ENCODE peak calls at places on chromosomes 1 and 21, in five cellular contexts. G, H, M, K and W are unnamed samples. For H3K4me1, the result is how much of the 10 kb centered on the place peaks cover.

GRCh38 chr1:216502528-216503162 is 79.4 kb upstream of the USH2A start:
- DNase-seq in M (no peak), K (no peak), H (no peak), G (no peak), W (no peak)

GRCh38 chr21:39579734-39580332 is 32.9 kb upstream of the B3GALT5 start:
- DNase-seq in M (no peak), G (no peak), K (no peak), H (no peak), W (no peak)

GRCh38 chr1:65011983-65012382 is 45.6 kb upstream of the JAK1 start:
- DNase-seq in K (no peak), H (no peak), G (no peak), M (no peak), W (no peak)

GRCh38 chr1:93332368-93332767 is 13.3 kb upstream of the DR1 start:
- DNase-seq in G (no peak), M (no peak), H (no peak), K (no peak), W (no peak)

GRCh38 chr1:17605582-17606344 is 66.3 kb downstream of the ARHGEF10L start:
- DNase-seq in H (no peak), K (peak), G (no peak), M (no peak), W (no peak)

GRCh38 chr21:15850645-15851044 is 120.9 kb downstream of the USP25 start:
- DNase-seq in M (no peak), K (no peak), H (no peak), G (no peak), W (no peak)

GRCh38 chr1:100353073-100353801 is 931 bp downstream of the CDC14A start:
- DNase-seq in M (no peak), G (peak), K (no peak), H (no peak), W (peak)

GRCh38 chr1:64755356-64755755 is 10.5 kb downstream of the RAVER2 start:
- DNase-seq in G (no peak), K (no peak), H (no peak), M (no peak), W (no peak)

GRCh38 chr1:41498809-41499208 is 14.3 kb upstream of the EDN2 start:
- DNase-seq in G (no peak), H (peak), M (peak), K (no peak), W (no peak)

GRCh38 chr21:30831194-30831765 is 1.7 kb upstream of the KRTAP7-1 start:
- DNase-seq in H (no peak), K (no peak), G (no peak), M (no peak), W (no peak)

GRCh38 chr1:89939059-89939570 is 55.8 kb upstream of the ZNF326 start:
- DNase-seq in G (no peak), K (no peak), H (no peak), M (no peak), W (no peak)

GRCh38 chr1:26363549-26364448 is 8.8 kb downstream of the ZNF683 start:
- DNase-seq in K (peak), G (peak), H (peak), M (peak), W (no peak)

GRCh38 chr1:33319949-33320618 is 814 bp downstream of the A3GALT2 start:
- DNase-seq in K (no peak), M (no peak), H (no peak), G (peak), W (no peak)

GRCh38 chr1:84541679-84542078 is 32.6 kb downstream of the CTBS start:
- DNase-seq in M (no peak), G (no peak), K (no peak), H (no peak), W (no peak)

GRCh38 chr1:209645574-209646452 is 6.4 kb downstream of the LAMB3 start:
- DNase-seq in M (no peak), G (no peak), K (no peak), H (no peak), W (no peak)
- H3K4me1 ChIP-seq in M (half or more), G (under half), K (under half), H (half or more), W (half or more)

DNA sequence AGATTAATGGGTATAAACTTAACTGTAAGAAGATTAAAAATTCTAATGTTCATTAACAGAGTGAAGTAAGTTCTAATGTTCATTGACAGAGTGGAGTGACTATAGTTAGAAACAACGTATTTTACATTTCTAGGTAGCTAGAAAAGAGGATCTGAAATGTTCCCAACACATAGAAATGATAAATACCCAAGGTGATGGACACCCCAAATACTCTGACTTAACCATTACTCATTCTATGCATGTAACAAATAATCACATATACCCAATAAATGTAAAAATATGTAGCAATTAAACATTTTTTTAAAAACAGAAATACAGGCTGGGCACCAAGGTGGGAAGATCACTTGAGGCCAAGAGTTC is 62.1 kb downstream of the ABL2 start:
- DNase-seq in G (no peak), K (no peak), H (no peak), M (no peak), W (no peak)
- H3K27ac ChIP-seq in G (no peak), K (no peak), H (no peak), M (no peak), W (no peak)

GRCh38 chr1:235867903-235868469 is 1.3 kb upstream of the LYST start:
- DNase-seq in G (no peak), K (no peak), H (no peak), M (no peak), W (no peak)

GRCh38 chr1:235865565-235866206 is 1.0 kb downstream of the LYST start:
- DNase-seq in G (no peak), K (no peak), M (no peak), H (no peak), W (no peak)

GRCh38 chr1:235866913-235867850 is 476 bp upstream of the LYST start:
- DNase-seq in G (peak), K (peak), H (peak), M (peak), W (peak)

GRCh38 chr1:235864965-235865525 is 1.7 kb downstream of the LYST start:
- DNase-seq in M (no peak), G (no peak), K (no peak), H (no peak), W (no peak)

DNA sequence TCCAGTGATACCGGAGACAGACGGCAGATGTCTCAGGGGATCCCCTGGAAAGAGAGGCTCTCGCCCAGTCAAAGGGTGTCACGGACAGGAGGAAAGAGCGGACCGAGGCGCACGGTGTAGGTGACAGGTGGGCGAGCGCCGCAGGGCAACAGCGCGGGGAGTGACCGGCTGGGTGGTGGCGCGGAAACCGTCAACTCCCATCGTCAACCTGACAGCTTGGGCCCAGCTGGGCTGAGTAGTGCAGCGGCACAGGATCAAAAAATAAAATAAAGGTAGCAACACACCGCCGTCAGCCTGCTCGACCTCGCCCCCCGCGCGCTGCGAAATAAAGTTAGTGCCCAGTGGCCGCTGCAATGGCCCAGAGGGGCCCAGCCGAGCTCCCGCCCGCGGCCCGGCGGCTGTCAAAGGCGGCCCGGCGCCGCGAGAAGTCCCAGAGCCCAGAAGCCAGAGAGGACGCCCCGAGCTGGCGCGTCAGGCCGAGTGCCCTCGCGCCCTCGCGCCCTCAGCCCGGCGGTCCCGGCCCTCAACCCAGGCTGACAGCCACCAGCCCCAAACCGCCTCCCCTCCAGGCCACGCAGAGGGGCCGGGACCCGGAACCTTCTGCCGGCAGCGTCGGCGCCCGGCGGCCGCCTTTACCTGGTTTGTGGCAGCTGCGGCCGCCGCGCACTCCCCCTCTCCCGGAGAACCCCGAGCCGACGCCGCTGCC is at the start of gene LYST:
- DNase-seq in H (peak), M (peak), K (peak), G (peak), W (no peak)
- TF ChIP-seq POLR2A in H (peak), M (no peak), K (no peak), G (no peak), W (no peak)

GRCh38 chr1:12408662-12409061 is 178.8 kb downstream of the VPS13D start:
- DNase-seq in G (no peak), M (no peak), K (no peak), H (no peak), W (no peak)

GRCh38 chr1:12407962-12408288 is 178.1 kb downstream of the VPS13D start:
- DNase-seq in G (no peak), H (no peak), K (no peak), M (no peak), W (no peak)

GRCh38 chr1:12406218-12407021 is 176.6 kb downstream of the VPS13D start:
- DNase-seq in K (no peak), G (no peak), M (no peak), H (no peak), W (no peak)

GRCh38 chr1:12405325-12406217 is 175.7 kb downstream of the VPS13D start:
- DNase-seq in G (no peak), H (no peak), K (no peak), M (no peak), W (no peak)

DNA sequence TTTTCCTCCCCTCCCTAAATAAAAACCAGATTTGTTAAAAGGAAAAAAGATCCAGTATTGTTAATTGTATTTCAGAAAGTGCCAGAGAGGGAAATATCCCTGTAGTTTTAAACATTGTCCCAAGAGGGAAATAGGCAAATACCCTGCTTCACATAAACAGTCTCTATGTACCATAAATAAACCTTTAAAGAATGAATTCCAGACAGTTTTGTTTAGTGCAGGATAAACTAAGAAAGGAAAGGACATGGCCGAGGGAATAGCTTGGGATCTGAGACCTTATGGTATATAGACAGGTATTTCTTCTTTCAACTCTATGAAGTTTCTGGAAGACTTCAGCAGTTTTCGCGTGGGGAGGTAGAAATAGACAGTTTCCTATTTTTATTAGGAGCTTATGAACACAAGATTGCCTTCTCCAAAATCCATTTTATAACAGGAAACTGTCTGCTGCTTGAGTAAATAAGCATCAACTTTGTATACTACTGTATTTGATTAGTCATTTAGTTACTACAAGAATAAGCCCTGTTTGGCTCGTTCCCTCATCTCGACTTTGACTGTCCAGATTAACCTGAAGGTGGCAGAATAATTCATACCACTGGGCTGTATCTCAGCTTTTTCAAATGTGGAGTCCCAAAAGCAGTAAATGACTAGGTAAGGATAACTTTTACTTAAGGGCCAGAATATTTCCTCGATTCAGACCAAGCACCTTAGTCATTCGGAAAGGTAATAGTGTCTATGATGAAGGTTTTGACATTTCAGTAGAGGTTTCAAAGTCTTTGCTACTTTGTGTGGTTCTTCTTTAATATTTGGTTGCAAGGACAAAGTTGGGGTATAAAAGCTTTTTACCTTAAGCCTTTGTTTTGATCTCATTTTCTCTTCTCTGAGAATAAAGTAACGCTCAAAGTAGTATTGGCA is 177.5 kb downstream of the VPS13D start:
- DNase-seq in K (no peak), H (peak), G (no peak), M (no peak), W (no peak)
- H3K4me1 ChIP-seq in K (under half), H (under half), G (under half), M (under half), W (under half)

GRCh38 chr21:42235593-42235992 is 16.7 kb downstream of the ABCG1 start:
- DNase-seq in M (no peak), G (peak), K (no peak), H (no peak), W (no peak)

GRCh38 chr21:42234026-42234425 is 15.1 kb downstream of the ABCG1 start:
- DNase-seq in K (no peak), H (no peak), M (no peak), G (peak), W (no peak)

GRCh38 chr21:42233067-42233981 is 14.4 kb downstream of the ABCG1 start:
- DNase-seq in H (peak), G (peak), K (no peak), M (peak), W (no peak)

GRCh38 chr21:42236014-42236413 is 17.1 kb downstream of the ABCG1 start:
- DNase-seq in G (peak), H (no peak), K (peak), M (peak), W (no peak)

DNA sequence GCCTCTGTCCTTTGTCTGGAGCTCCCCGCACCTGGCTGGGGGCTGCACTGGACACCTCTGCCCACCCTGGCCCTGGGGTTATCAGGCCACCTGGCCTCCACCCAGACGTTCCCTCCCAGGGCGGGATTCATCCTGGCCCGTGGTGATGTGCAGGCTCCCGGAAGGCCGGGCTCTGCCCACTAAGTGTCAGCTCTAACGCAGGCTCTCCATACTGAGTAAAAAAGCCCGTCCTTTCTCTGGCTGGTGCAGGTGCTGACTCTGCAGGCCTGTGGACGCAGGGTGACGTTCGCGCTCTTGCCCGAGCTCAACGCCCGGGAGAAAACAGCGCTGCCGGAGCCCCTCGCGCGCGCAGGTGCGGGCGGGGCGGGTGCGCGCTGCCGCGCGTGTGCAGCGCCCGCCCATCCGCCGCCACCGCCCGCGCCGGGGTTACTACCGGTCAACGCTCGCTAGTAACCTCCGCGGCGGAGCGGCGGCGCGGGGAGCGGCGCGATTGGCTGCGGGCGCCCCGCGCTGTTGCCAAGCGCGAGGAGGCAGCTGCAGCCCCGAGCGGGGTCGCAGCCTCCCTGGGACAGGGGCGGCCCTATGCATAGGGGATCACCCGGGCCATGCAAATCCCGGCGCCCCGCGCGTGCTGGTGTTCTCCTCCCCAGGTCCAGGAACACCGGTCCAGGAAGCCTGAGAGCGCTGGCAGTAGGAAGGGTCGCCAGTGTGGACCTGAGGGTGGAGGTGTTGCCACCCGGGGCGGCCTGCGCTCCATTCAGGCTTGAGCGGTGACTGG is 15.7 kb downstream of the ABCG1 start:
- DNase-seq in G (peak), H (peak), M (peak), K (peak), W (no peak)
- H3K27ac ChIP-seq in G (peak), H (peak), M (peak), K (peak), W (peak)

GRCh38 chr1:161185282-161185682 is 8.0 kb upstream of the B4GALT3 start:
- DNase-seq in G (peak), M (peak), H (peak), K (no peak), W (peak)
- TF ChIP-seq POLR2A in G (no peak), M (no peak), H (no peak), K (no peak), W (no peak)

DNA sequence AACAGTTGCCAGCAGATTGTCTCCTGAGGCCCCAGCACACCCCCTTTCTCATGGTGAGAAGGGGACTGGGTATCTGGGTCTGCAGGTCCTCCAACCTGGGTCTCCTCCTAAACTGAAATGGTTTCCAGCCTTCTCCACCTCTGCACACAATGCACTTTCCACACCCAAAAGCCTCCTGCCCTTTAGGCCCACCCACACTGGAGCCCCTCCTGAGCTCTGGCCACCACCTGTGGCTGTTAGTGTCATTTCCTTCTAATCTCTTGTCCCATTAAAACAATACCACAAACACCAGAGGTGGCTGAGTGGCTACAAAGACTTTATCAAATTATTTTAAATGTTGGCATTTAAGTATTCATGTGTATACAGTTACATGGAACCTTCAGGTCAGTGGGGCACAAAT is 11.5 kb downstream of the GPR3 start:
- DNase-seq in M (no peak), G (no peak), H (no peak), K (no peak), W (no peak)
- H3K4me1 ChIP-seq in M (under half), G (half or more), H (half or more), K (under half), W (half or more)

DNA sequence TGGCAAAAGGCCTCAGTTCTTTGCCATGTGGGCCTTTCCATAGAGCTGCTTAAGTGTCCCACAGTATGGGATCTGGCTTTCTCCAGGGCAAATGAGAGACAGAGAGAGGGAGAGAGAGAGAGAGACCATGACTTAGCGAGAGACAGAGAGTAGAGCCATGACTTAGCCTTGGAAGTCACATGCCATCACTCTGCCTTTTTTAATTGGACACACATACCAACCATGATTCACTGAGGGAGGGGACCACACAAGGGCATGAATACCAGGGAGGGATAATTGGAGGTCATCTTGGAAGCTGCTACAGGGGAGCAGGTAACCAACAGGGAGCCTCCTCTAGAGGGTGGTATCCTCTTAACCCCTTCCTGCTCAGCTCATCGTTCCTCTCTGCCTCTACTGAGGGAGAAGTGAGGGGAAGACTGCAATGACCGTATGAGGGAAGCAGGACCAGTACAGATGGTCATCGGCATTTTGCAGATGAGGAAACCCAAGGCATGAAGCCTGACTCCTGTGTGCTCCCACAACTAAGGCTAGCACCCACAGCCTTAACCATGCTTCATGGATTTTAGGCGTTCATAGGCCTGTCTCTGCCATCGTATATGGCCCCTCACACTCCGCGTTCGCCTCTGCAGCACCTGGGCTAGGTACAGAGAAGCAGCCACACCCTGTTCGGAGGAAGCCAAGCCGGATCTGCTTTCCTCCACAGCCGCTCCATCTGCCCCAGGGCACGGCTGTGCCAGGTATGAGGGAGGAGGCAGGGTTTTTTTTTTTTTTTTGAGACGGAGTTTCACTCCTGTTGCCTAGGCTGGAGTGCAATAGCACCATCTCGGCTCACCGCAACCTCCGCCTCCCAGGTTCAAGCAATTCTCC is 38.6 kb downstream of the MEF2D start:
- DNase-seq in G (no peak), K (no peak), M (no peak), H (no peak), W (no peak)
- H3K27ac ChIP-seq in G (no peak), K (no peak), M (peak), H (peak), W (peak)

GRCh38 chr1:161216945-161217712 is 2.0 kb downstream of the FCER1G start:
- DNase-seq in H (no peak), M (no peak), G (peak), K (no peak), W (no peak)
- TF ChIP-seq POLR2A in H (peak), M (no peak), G (no peak), K (no peak), W (peak)